ENCODE peak calls at places on chromosomes 11 and 22, in seven cellular contexts. T, K, F, R, W, A and J are unnamed samples.

GRCh38 chr11:114366331-114367243 is 33.7 kb downstream of the C11orf71 start:
- DNase-seq in A (peak), F (no peak), T (no peak), W (peak), K (no peak), R (no peak), J (no peak)

GRCh38 chr22:39138357-39138997 is 14.0 kb downstream of the CBX7 start:
- DNase-seq in K (no peak), F (no peak), T (no peak), A (no peak), W (no peak), R (no peak), J (no peak)

GRCh38 chr11:118084247-118084646 is 2.5 kb downstream of the SMIM35 start:
- DNase-seq in A (no peak), W (no peak), F (no peak), T (no peak), K (no peak), R (no peak), J (no peak)

GRCh38 chr22:28016781-28017557 is 97.9 kb upstream of the PITPNB start:
- DNase-seq in F (no peak), R (no peak), T (no peak), A (no peak), K (no peak), W (no peak), J (no peak)

GRCh38 chr11:72670041-72670440 is 4.2 kb downstream of the PDE2A start:
- DNase-seq in K (no peak), T (no peak), R (no peak), F (no peak), A (no peak), W (no peak), J (no peak)

GRCh38 chr11:118241191-118242098 is 10.7 kb downstream of the MPZL3 start:
- DNase-seq in R (no peak), T (peak), K (no peak), W (no peak), F (no peak), A (no peak), J (no peak)

GRCh38 chr11:22465620-22466019 is 127.4 kb downstream of the SLC17A6 start:
- DNase-seq in W (no peak), R (no peak), K (no peak), T (no peak), A (no peak), F (no peak), J (no peak)

GRCh38 chr22:45688606-45689080 is 17.0 kb downstream of the ATXN10 start:
- DNase-seq in R (peak), A (peak), K (no peak), W (peak), F (no peak), T (no peak), J (no peak)

GRCh38 chr11:69293819-69294505 is at the start of gene MYEOV:
- DNase-seq in K (peak), W (no peak), F (no peak), T (peak), A (no peak), R (no peak), J (no peak)

GRCh38 chr22:39148727-39149535 is 3.5 kb downstream of the CBX7 start:
- DNase-seq in T (peak), W (no peak), K (peak), F (no peak), R (no peak), A (no peak), J (no peak)

GRCh38 chr11:6991227-6991626 is 28.9 kb downstream of the ZNF214 start:
- DNase-seq in R (no peak), A (no peak), W (no peak), F (no peak), K (no peak), T (no peak), J (no peak)

GRCh38 chr11:2667940-2668339 is 31.9 kb downstream of the KCNQ1OT1 start:
- DNase-seq in F (peak), W (no peak), A (no peak), K (no peak), R (no peak), T (no peak), J (no peak)

GRCh38 chr11:2093575-2094353 is 45.4 kb downstream of the IGF2 start:
- DNase-seq in W (no peak), A (no peak), R (no peak), F (no peak), K (no peak), T (no peak), J (no peak)

GRCh38 chr11:82927264-82927880 is 25.8 kb downstream of the DDIAS start:
- DNase-seq in F (no peak), K (peak), R (peak), T (peak), A (peak), W (peak), J (no peak)

GRCh38 chr11:69194956-69195355 is 39.2 kb downstream of the SMIM38 start:
- DNase-seq in W (no peak), K (no peak), R (no peak), T (no peak), A (no peak), F (no peak), J (no peak)

GRCh38 chr11:12983331-12983730 is 25.8 kb upstream of the RASSF10 start:
- DNase-seq in K (no peak), T (no peak), R (no peak), W (no peak), F (no peak), A (no peak), J (no peak)

GRCh38 chr11:33479216-33479615 is 221.4 kb downstream of the C11orf91 start:
- DNase-seq in F (no peak), W (no peak), A (no peak), R (no peak), K (no peak), T (no peak), J (no peak)

GRCh38 chr11:30741039-30741550 is 154.9 kb upstream of the MPPED2 start:
- DNase-seq in W (peak), F (no peak), R (no peak), K (no peak), A (no peak), T (no peak), J (no peak)

DNA sequence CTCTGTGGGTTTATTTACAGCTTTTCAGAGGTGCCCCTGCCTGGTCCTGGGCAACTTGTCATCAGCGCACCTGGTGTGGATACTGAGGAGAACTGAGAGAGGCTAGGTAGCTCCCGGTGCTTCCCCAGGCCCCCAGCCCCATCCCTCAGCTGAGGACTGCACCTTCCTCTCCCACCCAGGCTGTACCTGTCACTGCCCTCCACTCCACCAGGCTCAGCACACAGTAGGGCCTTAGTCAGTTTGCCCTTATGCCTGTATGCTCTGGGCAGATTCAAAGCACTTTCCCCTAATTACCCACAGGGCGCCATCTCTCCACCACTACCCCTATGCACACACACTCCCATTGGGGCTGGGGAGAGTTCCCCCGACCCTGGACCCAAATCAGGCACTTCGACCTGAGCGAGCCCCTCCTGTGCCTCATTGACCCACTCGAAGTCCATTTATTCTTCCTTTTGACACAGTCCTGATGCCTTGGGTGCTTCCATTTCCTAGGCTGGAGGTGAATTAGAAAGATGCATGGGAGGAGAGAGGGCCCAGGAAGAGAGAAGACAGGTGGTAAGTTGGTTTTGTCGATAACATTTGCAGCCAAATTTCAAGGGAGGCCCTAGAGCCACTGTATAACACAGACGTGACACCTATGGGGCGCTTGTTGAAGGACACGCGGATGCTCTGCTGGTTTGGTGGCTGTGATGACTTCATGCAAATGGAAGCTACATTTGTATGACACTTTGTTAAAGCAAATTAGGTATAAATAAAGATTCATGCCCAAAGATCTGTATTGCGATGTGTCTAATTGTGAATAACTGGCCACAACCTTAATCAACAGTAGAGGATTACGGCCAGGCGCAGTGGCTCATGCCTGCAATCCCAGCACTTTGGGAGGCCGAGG is 13.8 kb upstream of the PICK1 start:
- DNase-seq in T (no peak), F (no peak), A (no peak), K (no peak), W (no peak), R (no peak), J (no peak)
- TF ChIP-seq CTCF in T (no peak), F (no peak), A (no peak), K (no peak), W (no peak), R (no peak), J (no peak)

GRCh38 chr11:66476173-66476840 is 3.9 kb upstream of the DPP3 start:
- DNase-seq in W (no peak), F (no peak), A (no peak), R (no peak), T (no peak), K (no peak), J (no peak)
- TF ChIP-seq CTCF in W (no peak), F (no peak), A (no peak), R (no peak), T (no peak), K (no peak), J (no peak)

GRCh38 chr11:71102251-71102995 is 150.0 kb downstream of the SHANK2 start:
- DNase-seq in R (no peak), A (no peak), K (no peak), W (no peak), F (no peak), T (no peak), J (no peak)
- TF ChIP-seq CTCF in R (no peak), A (no peak), K (no peak), W (no peak), F (no peak), T (no peak), J (no peak)

GRCh38 chr11:66852466-66853241 is 4.2 kb upstream of the LRFN4 start:
- DNase-seq in F (no peak), W (no peak), T (no peak), R (no peak), K (no peak), A (no peak), J (no peak)
- TF ChIP-seq CTCF in F (no peak), W (no peak), T (no peak), R (no peak), K (no peak), A (no peak), J (no peak)